ENCODE peak calls at places on chromosomes 11 and 22, in four cellular contexts. T is OCI-LY7, Q is fibroblast of lung, I is brain microvascular endothelial cell. D is an unnamed sample.
A peak's percentile ranks its signal among the peaks of the same experiment; 100 is the strongest.

GRCh38 chr22:20137671-20138416 is 6.2 kb downstream of the ZDHHC8 start:
- DNase-seq in T (no peak), I (no peak), Q (no peak), D (no peak)

GRCh38 chr11:88555018-88555828 is 217.7 kb upstream of the CTSC start:
- DNase-seq in Q (peak; percentile 99), I (peak; percentile 91), T (no peak), D (peak; percentile 99)

GRCh38 chr22:23306438-23306921 is 126.2 kb downstream of the BCR start:
- DNase-seq in I (peak; percentile 74), T (no peak), Q (peak; percentile 64), D (peak; percentile 97)

GRCh38 chr22:26542831-26543230 is 30.6 kb upstream of the TFIP11 start:
- DNase-seq in T (peak; percentile 69), I (no peak), Q (no peak), D (no peak)

GRCh38 chr22:42553475-42554361 is at the start of gene SERHL2:
- DNase-seq in I (peak; percentile 60), Q (peak; percentile 82), T (peak; percentile 87), D (peak; percentile 65)

GRCh38 chr22:46528121-46528610 is 9.3 kb downstream of the CELSR1 start:
- DNase-seq in T (no peak), I (peak; percentile 93), Q (peak; percentile 55), D (peak; percentile 59)

GRCh38 chr22:32037236-32037635 is 5.8 kb upstream of the SLC5A1 start:
- DNase-seq in Q (no peak), I (no peak), T (no peak), D (no peak)

GRCh38 chr22:25970348-25970995 is 198.8 kb upstream of the SEZ6L start:
- DNase-seq in I (no peak), Q (no peak), T (no peak), D (no peak)

GRCh38 chr11:103794262-103794661 is 242.2 kb upstream of the DDI1 start:
- DNase-seq in Q (peak; percentile 22), T (no peak), I (peak; percentile 49), D (peak; percentile 85)

GRCh38 chr11:76665172-76665571 is 5.4 kb downstream of the LRRC32 start:
- DNase-seq in T (peak; percentile 45), Q (no peak), I (no peak), D (no peak)

GRCh38 chr11:130068986-130069683 is 559 bp upstream of the APLP2 start:
- DNase-seq in Q (peak; percentile 92), T (no peak), I (peak; percentile 70), D (peak; percentile 91)

GRCh38 chr11:126594921-126595367 is 239.5 kb downstream of the ST3GAL4 start:
- DNase-seq in I (no peak), T (no peak), Q (no peak), D (no peak)

GRCh38 chr11:73324116-73324515 is 16.0 kb downstream of the ARHGEF17 start:
- DNase-seq in T (no peak), I (no peak), Q (no peak), D (no peak)
- H3K4me3 ChIP-seq in T (no peak overlapping the region), I (no peak overlapping the region), Q (no peak overlapping the region), D (no peak overlapping the region)

GRCh38 chr11:96943970-96944369 is 554.2 kb downstream of the JRKL start:
- DNase-seq in I (no peak), T (no peak), Q (no peak), D (no peak)
- TF ChIP-seq CTCF in I (no peak), T (no peak), Q (no peak), D (no peak)

DNA sequence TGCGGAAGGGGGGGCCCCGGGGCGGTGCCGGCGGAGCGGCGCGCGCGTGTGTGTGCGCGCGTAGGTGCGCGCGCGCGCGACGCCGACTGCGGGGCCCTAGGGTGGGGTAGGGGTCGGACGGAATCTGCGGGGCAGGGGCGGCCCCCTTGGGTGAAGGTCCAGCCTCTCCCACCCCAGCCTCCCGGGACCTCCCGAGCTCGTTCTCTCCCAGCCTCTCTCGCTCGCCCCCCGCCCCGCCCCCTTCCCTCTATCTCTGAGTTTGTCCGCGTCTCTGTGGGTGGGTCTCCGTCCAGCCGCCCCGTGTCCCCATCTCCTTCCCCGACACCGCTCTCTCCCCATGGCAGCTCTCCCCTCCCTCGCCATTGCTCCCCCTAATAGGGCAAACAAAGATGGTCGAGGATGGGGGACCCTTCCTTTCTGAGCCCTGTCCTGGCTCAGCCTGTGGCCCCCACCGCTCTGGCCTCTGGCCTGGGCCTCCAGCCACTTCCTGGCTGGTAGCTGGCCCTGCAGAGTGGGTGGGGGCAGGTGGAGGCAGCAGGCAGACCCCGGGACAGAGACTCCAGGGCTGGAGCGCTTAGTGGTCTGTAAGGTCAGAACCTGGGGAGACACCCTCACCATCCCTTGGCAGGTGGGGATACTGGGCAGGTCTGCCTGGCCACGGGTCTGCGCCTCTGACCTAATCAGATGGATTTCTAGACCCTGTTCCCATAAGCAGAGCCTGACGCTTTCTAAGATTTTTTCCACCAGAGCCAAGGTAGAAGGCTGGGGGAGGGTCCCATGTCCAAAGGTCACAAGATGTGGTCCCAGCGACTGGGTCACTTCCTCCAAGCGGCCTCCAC is 32.9 kb upstream of the PRR5 start:
- DNase-seq in I (no peak), Q (no peak), T (no peak), D (no peak)
- H3K4me3 ChIP-seq in I (peak overlapping the region; percentile 20), Q (no peak overlapping the region), T (no peak overlapping the region), D (peak overlapping the region; percentile 54)

GRCh38 chr11:27716850-27717249 is 16.6 kb upstream of the BDNF start:
- DNase-seq in I (no peak), T (no peak), Q (peak; percentile 54), D (peak; percentile 33)
- TF ChIP-seq CTCF in I (peak; percentile 38), T (no peak), Q (peak; percentile 37), D (peak; percentile 10)

GRCh38 chr11:57764527-57764926 is 2.9 kb downstream of the CTNND1 start:
- DNase-seq in T (no peak), I (no peak), Q (no peak), D (no peak)
- H3K4me3 ChIP-seq in T (no peak overlapping the region), I (peak overlapping the region; percentile 72), Q (peak overlapping the region; percentile 75), D (peak overlapping the region; percentile 75)

DNA sequence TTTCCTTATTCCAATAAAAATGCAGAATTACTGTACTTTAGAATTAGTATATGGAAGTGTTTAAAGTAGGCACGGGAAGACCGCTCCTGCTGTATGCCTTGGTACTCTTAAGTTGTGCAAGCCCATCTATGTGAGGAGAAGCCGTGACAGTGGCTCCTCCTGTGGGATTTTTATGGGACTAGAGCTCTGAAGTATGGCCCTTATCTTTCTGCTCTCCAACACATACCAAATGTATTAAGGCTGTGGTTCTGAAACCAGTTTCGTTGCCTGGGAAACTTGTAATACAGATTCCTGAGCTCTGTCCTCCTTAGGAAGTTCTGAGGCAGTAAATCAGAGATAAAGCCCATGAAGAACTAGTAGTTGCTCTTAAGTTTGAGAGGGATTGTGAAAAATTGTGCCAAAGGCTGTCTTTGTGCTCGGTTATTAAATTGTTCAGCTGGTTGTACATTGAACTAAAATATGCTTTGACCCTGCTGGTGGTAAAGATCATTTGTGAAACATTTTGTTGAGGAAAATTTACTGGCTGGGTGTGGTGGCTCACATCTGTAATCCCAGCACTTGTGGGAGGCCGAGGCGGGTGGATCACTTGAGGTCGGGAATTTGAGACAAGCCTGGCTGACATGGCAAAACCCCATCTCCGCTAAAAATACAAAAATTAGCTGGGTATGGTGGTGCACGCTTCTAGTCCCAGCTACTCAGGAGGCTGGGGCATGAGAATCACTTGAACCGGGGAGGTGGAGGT is 29.3 kb downstream of the RTN3 start:
- DNase-seq in Q (peak; percentile 82), I (peak; percentile 89), T (no peak), D (peak; percentile 88)
- TF ChIP-seq CTCF in Q (no peak), I (peak; percentile 39), T (no peak), D (peak; percentile 40)

DNA sequence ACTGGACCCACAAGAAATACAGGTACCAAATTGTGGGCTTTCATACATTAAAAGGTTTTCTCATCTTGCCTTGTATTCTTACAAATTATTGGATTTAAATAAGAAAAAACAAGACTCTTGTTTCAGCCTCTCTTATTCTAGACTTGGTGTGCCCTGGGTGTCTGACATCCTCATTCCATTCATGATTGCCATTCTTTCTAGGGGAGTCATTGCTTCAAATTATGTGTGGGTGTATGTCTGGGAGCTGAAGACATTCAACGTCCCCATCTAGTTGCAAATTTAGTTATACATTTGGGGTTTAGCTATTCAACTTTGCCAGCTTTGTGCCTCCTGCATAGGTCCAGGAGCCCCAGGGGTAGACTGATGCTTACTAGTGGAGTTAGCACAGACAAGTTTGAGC is 18.1 kb downstream of the MAML2 start:
- DNase-seq in T (no peak), Q (peak; percentile 54), I (peak; percentile 77), D (peak; percentile 89)
- H3K4me3 ChIP-seq in T (no peak overlapping the region), Q (no peak overlapping the region), I (no peak overlapping the region), D (no peak overlapping the region)

D was measured in cardiac fibroblast.